ENCODE peak calls at places on chromosomes 6 and 20, in five cellular contexts. S is ovary, D is heart left ventricle, W is IMR-90, X is right lobe of liver. G is an unnamed sample.

GRCh38 chr6:27188206-27188884 is 59.2 kb upstream of the PRSS16 start:
- DNase-seq in W (peak), X (no peak), D (peak), S (peak), G (peak)

GRCh38 chr6:132569170-132569569 is 952 bp upstream of the TAAR6 start:
- DNase-seq in W (no peak), D (no peak), S (no peak), X (no peak), G (no peak)

GRCh38 chr6:165663736-165664552 is 903 bp upstream of the PDE10A start:
- DNase-seq in S (peak), W (no peak), X (no peak), D (peak), G (no peak)

GRCh38 chr20:63737940-63738686 is 1.5 kb upstream of the SLC2A4RG start:
- DNase-seq in S (peak), D (no peak), W (no peak), X (peak), G (peak)

GRCh38 chr20:19048898-19049889 is 163.2 kb upstream of the SLC24A3 start:
- DNase-seq in S (no peak), W (no peak), X (no peak), D (peak), G (no peak)

GRCh38 chr6:143236151-143236788 is 175.6 kb downstream of the AIG1 start:
- DNase-seq in W (peak), X (no peak), S (no peak), D (peak), G (no peak)

GRCh38 chr6:11692451-11693376 is 85.9 kb downstream of the ADTRP start:
- DNase-seq in S (no peak), X (no peak), W (no peak), D (no peak), G (no peak)

GRCh38 chr20:25057234-25058050 is 497 bp downstream of the ACSS1 start:
- DNase-seq in S (peak), X (peak), W (peak), D (peak), G (no peak)

GRCh38 chr20:2172305-2173175 is 70.9 kb downstream of the STK35 start:
- DNase-seq in W (peak), S (peak), D (peak), X (peak), G (peak)

GRCh38 chr6:135906542-135906941 is 55.0 kb downstream of the PDE7B start:
- DNase-seq in X (no peak), D (no peak), W (peak), S (no peak), G (no peak)

GRCh38 chr6:116387374-116387773 is 16.6 kb downstream of the DSE start:
- DNase-seq in S (no peak), D (no peak), X (no peak), W (peak), G (no peak)

GRCh38 chr6:167956983-167957492 is 40.4 kb upstream of the KIF25 start:
- DNase-seq in D (no peak), S (no peak), X (no peak), W (peak), G (no peak)

GRCh38 chr6:109429496-109429895 is 10.9 kb downstream of the PPIL6 start:
- DNase-seq in S (no peak), W (no peak), X (no peak), D (no peak), G (no peak)

GRCh38 chr6:148723484-148723883 is 23.3 kb upstream of the UST start:
- DNase-seq in D (no peak), W (peak), X (no peak), S (no peak), G (no peak)

GRCh38 chr6:14442250-14442649 is 324.7 kb downstream of the CD83 start:
- DNase-seq in D (no peak), S (no peak), W (no peak), X (no peak), G (no peak)

GRCh38 chr20:51640743-51641142 is 98.2 kb upstream of the NFATC2 start:
- DNase-seq in X (no peak), D (no peak), S (no peak), W (peak), G (no peak)

GRCh38 chr20:5402903-5403531 is 86.3 kb upstream of the PROKR2 start:
- DNase-seq in D (no peak), W (peak), X (no peak), S (no peak), G (no peak)

GRCh38 chr6:11618533-11618932 is 81.0 kb downstream of the TMEM170B start:
- DNase-seq in S (no peak), D (no peak), W (peak), X (no peak), G (no peak)

GRCh38 chr20:58457083-58457680 is 58.0 kb downstream of the APCDD1L start:
- DNase-seq in W (peak), X (no peak), S (no peak), D (no peak), G (no peak)

GRCh38 chr6:167697316-167697715 is 129.4 kb upstream of the AFDN start:
- DNase-seq in X (no peak), W (no peak), S (no peak), D (no peak), G (no peak)

GRCh38 chr6:3965071-3965718 is 113.7 kb downstream of the FAM217A start:
- DNase-seq in X (no peak), W (no peak), D (no peak), S (no peak), G (no peak)

GRCh38 chr6:100202417-100203194 is 208.6 kb upstream of the MCHR2 start:
- DNase-seq in W (peak), D (no peak), X (no peak), S (no peak), G (peak)

GRCh38 chr20:54773643-54774000 is 298.2 kb downstream of the DOK5 start:
- DNase-seq in W (no peak), D (no peak), X (no peak), S (no peak), G (no peak)

GRCh38 chr6:124885171-124885570 is 77.1 kb upstream of the RNF217 start:
- DNase-seq in S (no peak), X (no peak), D (no peak), W (peak), G (no peak)

DNA sequence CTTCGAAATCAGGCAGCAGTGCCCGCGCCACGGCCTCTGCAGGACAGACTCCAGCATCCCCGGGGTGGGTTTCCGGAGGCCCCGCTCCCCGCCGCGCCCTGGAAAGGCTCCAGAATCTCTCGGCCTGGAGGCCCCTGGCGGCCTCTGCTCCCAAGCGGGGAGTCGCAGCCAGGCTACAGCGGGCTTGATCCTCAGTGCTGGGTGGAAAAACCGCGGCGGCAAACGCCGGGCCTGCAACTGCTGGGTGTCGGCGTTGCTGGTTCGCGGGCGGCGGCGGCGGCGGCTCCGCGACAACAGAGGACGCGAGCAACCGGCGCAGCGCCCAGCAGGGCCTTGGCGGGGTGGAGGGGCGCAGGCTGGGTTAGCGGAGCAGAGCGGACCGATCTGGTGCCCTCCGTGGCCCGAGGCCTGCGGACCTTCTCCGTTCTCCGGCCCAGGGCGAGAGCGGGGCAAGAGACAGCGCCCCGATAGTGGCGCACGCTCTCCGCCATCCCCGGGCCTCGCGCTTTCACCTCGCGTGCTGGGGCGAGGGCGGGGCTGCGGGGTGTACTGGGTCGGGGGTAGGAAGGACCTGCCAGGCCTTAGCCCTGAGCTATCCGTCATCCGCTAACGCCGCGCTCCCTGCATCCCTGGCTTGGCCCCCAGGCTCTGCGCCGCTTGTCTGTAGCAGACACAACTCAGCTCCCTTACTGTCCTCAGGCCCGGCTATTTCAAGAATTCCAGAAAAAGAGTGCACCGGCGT is 3.4 kb upstream of the ZNF292 start:
- DNase-seq in W (peak), X (peak), S (peak), D (peak), G (peak)
- TF ChIP-seq CTCF in W (no peak), X (no peak), S (no peak), D (peak), G (no peak)

DNA sequence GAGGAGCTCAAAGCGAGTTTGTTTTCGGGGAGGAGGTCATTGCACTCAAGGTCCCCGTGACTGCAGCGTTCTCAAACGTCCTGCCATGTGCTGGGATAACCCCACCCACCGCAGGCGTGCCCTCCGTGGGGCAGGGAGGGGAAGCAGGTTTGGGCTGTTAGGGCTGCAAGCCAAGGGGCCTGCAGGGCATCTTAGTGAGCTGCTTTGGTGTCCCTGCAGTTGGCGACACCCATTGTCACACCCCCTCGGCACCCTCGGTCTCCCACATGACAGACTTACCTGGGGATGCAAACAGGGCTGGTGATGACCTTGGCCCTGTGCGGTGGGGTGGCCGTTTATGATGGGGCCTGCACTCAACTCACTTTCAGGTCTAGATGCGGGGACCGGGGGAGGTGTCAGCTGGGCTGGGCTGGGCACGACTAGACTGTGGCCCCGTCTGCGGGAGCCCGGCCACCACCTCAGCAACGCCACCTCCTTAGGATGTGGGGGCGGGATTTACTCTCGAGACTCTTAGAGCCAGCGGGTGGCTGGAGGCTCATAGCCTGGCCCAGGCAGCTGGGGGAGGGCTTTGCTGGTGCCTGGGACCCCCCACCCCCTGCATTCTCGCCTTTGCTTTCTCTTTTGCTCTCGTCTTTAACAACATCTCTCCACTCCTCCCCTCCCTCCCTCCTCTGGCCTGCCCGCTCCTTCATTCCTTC is 6.5 kb upstream of the GATA5 start:
- DNase-seq in S (no peak), D (no peak), X (no peak), W (no peak), G (no peak)
- TF ChIP-seq POLR2A in S (no peak), D (no peak), X (no peak), W (no peak), G (no peak)

GRCh38 chr6:159727717-159728440 is 573 bp downstream of the WTAP start:
- DNase-seq in X (no peak), D (peak), S (no peak), W (no peak), G (no peak)

GRCh38 chr6:159730277-159730676 is 3.0 kb downstream of the WTAP start:
- DNase-seq in X (no peak), W (no peak), D (no peak), S (no peak), G (no peak)

GRCh38 chr6:159728552-159728951 is 1.2 kb downstream of the WTAP start:
- DNase-seq in S (no peak), X (no peak), D (no peak), W (no peak), G (no peak)

GRCh38 chr6:159726918-159727716 is at the start of gene WTAP:
- DNase-seq in S (peak), X (peak), D (peak), W (peak), G (peak)

GRCh38 chr6:159729598-159729997 is 2.3 kb downstream of the WTAP start:
- DNase-seq in D (no peak), W (peak), S (no peak), X (no peak), G (no peak)
- H3K4me3 ChIP-seq in D (no peak), W (peak), S (no peak), X (no peak), G (no peak)

GRCh38 chr6:163455553-163455952 is 41.0 kb downstream of the QKI start:
- DNase-seq in D (no peak), W (peak), S (no peak), X (no peak), G (no peak)
- TF ChIP-seq CTCF in D (no peak), W (no peak), S (no peak), X (no peak), G (no peak)